ENCODE peak calls at places on chromosomes 7 and 10, in six cellular contexts. O is CD8-positive, alpha-beta memory T cell; R is H7; Y is AG04449; A is NCI-H2029; W is stimulated activated CD4-positive, alpha-beta T cell treated with anti-CD3 and anti-CD28 coated beads, Interleukin-1b, Interleukin-23, amount 100 ng/mL, for 4 hours. G is an unnamed sample.

GRCh38 chr10:92538231-92538958 is 35.5 kb downstream of the IDE start:
- DNase-seq in O (no peak), R (no peak), Y (no peak), A (no peak), W (no peak), G (no peak)

GRCh38 chr7:26331789-26332188 is 40.1 kb downstream of the SNX10 start:
- DNase-seq in O (no peak), R (no peak), Y (no peak), A (no peak), W (no peak), G (no peak)

GRCh38 chr10:6579193-6579903 is 728 bp downstream of the PRKCQ start:
- DNase-seq in O (no peak), R (peak), Y (no peak), A (no peak), W (no peak), G (no peak)

GRCh38 chr10:116849271-116850057 is at the start of gene ENO4:
- DNase-seq in O (no peak), R (peak), Y (no peak), A (peak), W (peak), G (peak)

GRCh38 chr10:72085166-72085565 is 3.2 kb downstream of the SPOCK2 start:
- DNase-seq in O (no peak), R (peak), Y (no peak), A (no peak), W (no peak), G (no peak)

GRCh38 chr10:51832652-51833383 is 133.4 kb upstream of the CSTF2T start:
- DNase-seq in O (no peak), R (no peak), Y (peak), A (no peak), W (no peak), G (no peak)

GRCh38 chr10:30057421-30057841 is 2.0 kb downstream of the JCAD start:
- DNase-seq in O (no peak), R (no peak), Y (no peak), A (no peak), W (no peak), G (no peak)

GRCh38 chr7:128831178-128831993 is 1.2 kb downstream of the FLNC start:
- DNase-seq in O (no peak), R (peak), Y (no peak), A (no peak), W (no peak), G (no peak)

GRCh38 chr7:137591444-137591843 is 247.9 kb upstream of the PTN start:
- DNase-seq in O (no peak), R (no peak), Y (no peak), A (no peak), W (no peak), G (no peak)

GRCh38 chr7:23971031-23971430 is 261.0 kb downstream of the STK31 start:
- DNase-seq in O (no peak), R (no peak), Y (peak), A (no peak), W (no peak), G (no peak)

GRCh38 chr10:19811517-19811916 is 4.7 kb upstream of the PLXDC2 start:
- DNase-seq in O (no peak), R (peak), Y (no peak), A (no peak), W (no peak), G (no peak)

GRCh38 chr10:42951486-42952251 is 125.2 kb upstream of the RET start:
- DNase-seq in O (no peak), R (peak), Y (no peak), A (no peak), W (no peak), G (no peak)

GRCh38 chr7:117950601-117951278 is 77.5 kb upstream of the CTTNBP2 start:
- DNase-seq in O (no peak), R (no peak), Y (no peak), A (no peak), W (no peak), G (no peak)

GRCh38 chr10:132799856-132800255 is 13.9 kb upstream of the NKX6-2 start:
- DNase-seq in O (no peak), R (no peak), Y (no peak), A (no peak), W (no peak), G (no peak)

GRCh38 chr7:100686201-100686821 is 7.7 kb downstream of the GIGYF1 start:
- DNase-seq in O (no peak), R (peak), Y (no peak), A (no peak), W (no peak), G (peak)

G was measured in GM19239.